ENCODE peak calls at places on chromosomes 12 and 14, in four cellular contexts. V is activated CD8-positive, alpha-beta memory T cell treated with anti-CD3 and anti-CD28 coated beads, Interleukin-2, amount 50 U/mL, for 4 hours; B is BE2C; I is NAMALWA. P is an unnamed sample.

GRCh38 chr12:122349078-122349477 is 73.4 kb downstream of the CLIP1 start:
- DNase-seq in V (no peak), B (no peak), I (no peak), P (no peak)

GRCh38 chr14:96178674-96179321 is 25.8 kb upstream of the BDKRB2 start:
- DNase-seq in V (no peak), B (no peak), I (peak), P (no peak)

GRCh38 chr14:91714805-91715204 is 17.1 kb downstream of the CATSPERB start:
- DNase-seq in V (peak), B (no peak), I (peak), P (peak)

GRCh38 chr12:132218915-132219314 is 74.7 kb downstream of the NOC4L start:
- DNase-seq in V (peak), B (peak), I (peak), P (peak)

GRCh38 chr12:122668268-122668667 is 34.9 kb downstream of the HCAR2 start:
- DNase-seq in V (no peak), B (no peak), I (peak), P (no peak)

GRCh38 chr14:54252072-54252730 is 144.6 kb upstream of the CDKN3 start:
- DNase-seq in V (no peak), B (no peak), I (no peak), P (no peak)

GRCh38 chr12:52673216-52673615 is 7.0 kb downstream of the KRT1 start:
- DNase-seq in V (no peak), B (no peak), I (no peak), P (no peak)

GRCh38 chr12:73418541-73418940 is 1119.1 kb upstream of the ATXN7L3B start:
- DNase-seq in V (no peak), B (no peak), I (no peak), P (no peak)

GRCh38 chr12:3556716-3557115 is 65.7 kb downstream of the PRMT8 start:
- DNase-seq in V (no peak), B (no peak), I (no peak), P (no peak)

GRCh38 chr12:81089412-81089811 is 11.5 kb downstream of the ACSS3 start:
- DNase-seq in V (no peak), B (no peak), I (no peak), P (no peak)

GRCh38 chr14:103641181-103641580 is 12.2 kb downstream of the KLC1 start:
- DNase-seq in V (no peak), B (no peak), I (no peak), P (no peak)

GRCh38 chr14:90293766-90294471 is 37.6 kb downstream of the PSMC1 start:
- DNase-seq in V (no peak), B (no peak), I (no peak), P (no peak)

P was measured in NB4.